ENCODE peak calls at places on chromosomes 11 and 22, in seven cellular contexts. D is suprapubic skin, W is sigmoid colon, E is stomach, H is H1, A is transverse colon, Y is SK-N-SH. C is an unnamed sample.

GRCh38 chr11:120330045-120330444 is 4.9 kb downstream of the TLCD5 start:
- DNase-seq in D (no peak), W (no peak), E (no peak), H (no peak), A (no peak), Y (no peak), C (no peak)

GRCh38 chr11:9379046-9379445 is 5.4 kb upstream of the IPO7 start:
- DNase-seq in D (no peak), W (no peak), E (no peak), H (peak; percentile 57), A (no peak), Y (no peak), C (no peak)

GRCh38 chr22:44574057-44574456 is 76.0 kb upstream of the RTL6 start:
- DNase-seq in D (peak; percentile 61), W (peak; percentile 82), E (peak; percentile 41), H (no peak), A (no peak), Y (no peak), C (no peak)

GRCh38 chr11:22711212-22711770 is 44.9 kb downstream of the GAS2 start:
- DNase-seq in D (no peak), W (no peak), E (no peak), H (no peak), A (no peak), Y (no peak), C (no peak)

GRCh38 chr11:128893578-128894295 is 2.6 kb downstream of the KCNJ5 start:
- DNase-seq in D (no peak), W (peak; percentile 30), E (no peak), H (no peak), A (no peak), Y (no peak), C (no peak)

GRCh38 chr11:119384332-119384731 is 2.8 kb upstream of the USP2 start:
- DNase-seq in D (no peak), W (no peak), E (no peak), H (no peak), A (no peak), Y (no peak), C (no peak)

GRCh38 chr11:10727259-10727851 is 23.7 kb upstream of the CTR9 start:
- DNase-seq in D (no peak), W (no peak), E (no peak), H (no peak), A (no peak), Y (no peak), C (no peak)

GRCh38 chr11:2838091-2838490 is 47.5 kb downstream of the CDKN1C start:
- DNase-seq in D (no peak), W (no peak), E (peak; percentile 46), H (no peak), A (no peak), Y (no peak), C (no peak)

GRCh38 chr22:38243007-38243775 is 29.6 kb downstream of the TMEM184B start:
- DNase-seq in D (no peak), W (no peak), E (peak; percentile 71), H (no peak), A (peak; percentile 81), Y (no peak), C (no peak)

GRCh38 chr11:134266841-134267251 is 9.3 kb upstream of the GLB1L3 start:
- DNase-seq in D (no peak), W (no peak), E (no peak), H (no peak), A (no peak), Y (no peak), C (no peak)

GRCh38 chr11:82790723-82791487 is 57.2 kb upstream of the FAM181B start:
- DNase-seq in D (no peak), W (no peak), E (no peak), H (no peak), A (no peak), Y (peak; percentile 65), C (no peak)

GRCh38 chr11:119347242-119347641 is 737 bp upstream of the MFRP start:
- DNase-seq in D (no peak), W (no peak), E (no peak), H (no peak), A (no peak), Y (no peak), C (no peak)

GRCh38 chr11:85951428-85952107 is 96.4 kb downstream of the CCDC83 start:
- DNase-seq in D (no peak), W (no peak), E (no peak), H (no peak), A (no peak), Y (no peak), C (no peak)

GRCh38 chr11:85948884-85949283 is 93.7 kb downstream of the CCDC83 start:
- DNase-seq in D (no peak), W (no peak), E (no peak), H (no peak), A (no peak), Y (no peak), C (no peak)

GRCh38 chr11:85950317-85951048 is 95.3 kb downstream of the CCDC83 start:
- DNase-seq in D (no peak), W (no peak), E (no peak), H (no peak), A (no peak), Y (no peak), C (no peak)

GRCh38 chr11:85949798-85950197 is 94.6 kb downstream of the CCDC83 start:
- DNase-seq in D (no peak), W (no peak), E (no peak), H (no peak), A (no peak), Y (no peak), C (no peak)

DNA sequence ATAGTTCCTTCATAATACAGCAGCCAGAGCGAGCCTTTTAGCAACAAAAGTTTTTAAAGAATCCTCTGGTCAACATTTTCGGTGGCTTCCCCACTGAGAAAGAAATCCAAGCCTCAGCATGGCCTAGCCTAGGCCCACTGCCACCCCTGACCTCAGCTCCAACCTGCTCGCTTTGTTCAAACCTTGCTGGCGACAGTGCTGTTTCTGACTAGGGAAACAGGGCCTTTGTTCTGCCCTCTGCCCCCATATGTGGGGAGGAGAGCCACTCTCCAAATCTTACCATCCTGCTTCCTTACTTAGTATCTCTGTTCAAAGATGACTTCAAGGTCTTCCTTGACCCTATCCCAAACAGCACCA is 95.8 kb downstream of the CCDC83 start:
- DNase-seq in D (no peak), W (no peak), E (no peak), H (no peak), A (no peak), Y (no peak), C (no peak)
- TF ChIP-seq POLR2AphosphoS5 in D (no peak), W (no peak), E (no peak), H (no peak), A (peak; percentile 0), Y (peak; percentile 7), C (no peak)

GRCh38 chr22:23242473-23243001 is 62.2 kb downstream of the BCR start:
- DNase-seq in D (no peak), W (no peak), E (no peak), H (peak; percentile 82), A (no peak), Y (no peak), C (no peak)
- TF ChIP-seq CTCF in D (no peak), W (no peak), E (no peak), H (no peak), A (no peak), Y (no peak), C (no peak)

GRCh38 chr11:12147827-12148226 is 37.4 kb downstream of the MICAL2 start:
- DNase-seq in D (no peak), W (no peak), E (no peak), H (no peak), A (no peak), Y (no peak), C (no peak)

GRCh38 chr11:12150831-12151382 is 40.5 kb downstream of the MICAL2 start:
- DNase-seq in D (peak; percentile 8), W (no peak), E (no peak), H (no peak), A (peak; percentile 6), Y (no peak), C (no peak)

GRCh38 chr11:12148466-12148865 is 38.1 kb downstream of the MICAL2 start:
- DNase-seq in D (no peak), W (no peak), E (no peak), H (no peak), A (no peak), Y (no peak), C (no peak)

GRCh38 chr11:12148882-12149281 is 38.5 kb downstream of the MICAL2 start:
- DNase-seq in D (peak; percentile 18), W (no peak), E (no peak), H (no peak), A (peak; percentile 5), Y (no peak), C (no peak)

GRCh38 chr11:12149672-12150225 is 39.4 kb downstream of the MICAL2 start:
- DNase-seq in D (no peak), W (no peak), E (no peak), H (no peak), A (peak; percentile 1), Y (no peak), C (no peak)
- TF ChIP-seq EP300 in D (no peak), W (no peak), E (no peak), H (no peak), A (no peak), Y (no peak), C (no peak)

GRCh38 chr11:102317099-102317767 is at the start of gene BIRC3:
- DNase-seq in D (peak; percentile 94), W (peak; percentile 92), E (peak; percentile 90), H (peak; percentile 80), A (peak; percentile 94), Y (peak; percentile 62), C (peak; percentile 93)

GRCh38 chr11:102317768-102318103 is 452 bp downstream of the BIRC3 start:
- DNase-seq in D (no peak), W (no peak), E (no peak), H (no peak), A (no peak), Y (no peak), C (no peak)

GRCh38 chr11:102320166-102320565 is 2.9 kb downstream of the BIRC3 start:
- DNase-seq in D (no peak), W (no peak), E (no peak), H (no peak), A (no peak), Y (no peak), C (no peak)

GRCh38 chr11:102319544-102319943 is 2.3 kb downstream of the BIRC3 start:
- DNase-seq in D (no peak), W (no peak), E (no peak), H (no peak), A (no peak), Y (no peak), C (no peak)

GRCh38 chr11:102318469-102318868 is 1.2 kb downstream of the BIRC3 start:
- DNase-seq in D (no peak), W (no peak), E (peak; percentile 42), H (no peak), A (peak; percentile 30), Y (no peak), C (no peak)
- TF ChIP-seq POLR2AphosphoS5 in D (no peak), W (no peak), E (peak; percentile 29), H (no peak), A (no peak), Y (no peak), C (no peak)

DNA sequence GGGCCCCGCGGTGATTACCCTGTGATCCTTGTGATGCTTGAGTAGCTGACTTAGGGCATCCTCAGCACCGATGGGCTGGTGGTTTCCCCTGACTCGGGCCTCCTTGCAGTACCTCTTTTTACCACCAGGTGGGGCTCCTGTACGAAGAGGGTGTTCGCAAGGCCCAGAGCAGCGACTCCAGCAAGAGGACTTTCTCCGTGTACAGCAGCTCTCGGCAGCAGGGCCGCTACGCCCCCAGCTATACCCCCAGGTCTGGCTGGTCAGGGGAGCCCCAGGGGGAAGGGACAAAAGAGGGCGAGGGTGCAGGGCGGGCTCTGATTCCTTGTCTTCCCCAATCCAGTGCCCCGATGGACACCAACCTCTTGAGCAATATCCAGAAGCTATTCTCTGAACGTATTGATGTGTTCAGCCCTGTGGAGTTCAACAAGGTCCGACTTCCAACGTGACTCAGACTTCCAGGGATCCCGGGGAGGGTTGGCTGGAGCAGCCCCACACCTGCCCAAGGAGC is 1.3 kb upstream of the TM7SF2 start:
- DNase-seq in D (peak; percentile 94), W (peak; percentile 94), E (peak; percentile 93), H (peak; percentile 100), A (peak; percentile 94), Y (peak; percentile 91), C (peak; percentile 98)
- TF ChIP-seq CTCF in D (peak; percentile 100), W (peak; percentile 99), E (peak; percentile 85), H (peak; percentile 98), A (peak; percentile 98), Y (peak; percentile 89), C (peak; percentile 99)

C was measured in esophagus muscularis mucosa.